ENCODE peak calls at places on chromosome 10, in eight cellular contexts. One of them, this sample, is unnamed.

GRCh38 chr10:440127-440526 is 249.3 kb downstream of the DIP2C start:
- DNase-seq in stimulated activated CD8-positive, alpha-beta memory T cell treated with anti-CD3 and anti-CD28 coated beads, Interleukin-15, amount 100 ng/mL, for 4 hours: no peak
- DNase-seq in dermis blood vessel endothelial cell: no peak
- DNase-seq in iPS-NIHi11: no peak
- DNase-seq in NCI-H1092 treated with DMSO at 0.1 percent for 48 hours: no peak
- DNase-seq in activated naive CD4-positive, alpha-beta T cell: no peak
- DNase-seq in NCI-H774: no peak
- DNase-seq in stimulated activated CD4-positive, alpha-beta T cell treated with anti-CD3 and anti-CD28 coated beads, Interleukin-2, amount 100 ng/mL, for 4 hours: no peak
- DNase-seq in this sample: no peak

GRCh38 chr10:5946786-5947185 is 30.6 kb downstream of the IL15RA start:
- DNase-seq in stimulated activated CD8-positive, alpha-beta memory T cell treated with anti-CD3 and anti-CD28 coated beads, Interleukin-15, amount 100 ng/mL, for 4 hours: no peak
- DNase-seq in dermis blood vessel endothelial cell: no peak
- DNase-seq in iPS-NIHi11: no peak
- DNase-seq in NCI-H1092 treated with DMSO at 0.1 percent for 48 hours: no peak
- DNase-seq in activated naive CD4-positive, alpha-beta T cell: no peak
- DNase-seq in NCI-H774: no peak
- DNase-seq in stimulated activated CD4-positive, alpha-beta T cell treated with anti-CD3 and anti-CD28 coated beads, Interleukin-2, amount 100 ng/mL, for 4 hours: no peak
- DNase-seq in this sample: no peak

GRCh38 chr10:48792687-48793096 is 108.0 kb downstream of the WDFY4 start:
- DNase-seq in stimulated activated CD8-positive, alpha-beta memory T cell treated with anti-CD3 and anti-CD28 coated beads, Interleukin-15, amount 100 ng/mL, for 4 hours: no peak
- DNase-seq in dermis blood vessel endothelial cell: peak; percentile 24
- DNase-seq in iPS-NIHi11: no peak
- DNase-seq in NCI-H1092 treated with DMSO at 0.1 percent for 48 hours: no peak
- DNase-seq in activated naive CD4-positive, alpha-beta T cell: no peak
- DNase-seq in NCI-H774: no peak
- DNase-seq in stimulated activated CD4-positive, alpha-beta T cell treated with anti-CD3 and anti-CD28 coated beads, Interleukin-2, amount 100 ng/mL, for 4 hours: no peak
- DNase-seq in this sample: no peak

GRCh38 chr10:25820496-25821415 is 113.3 kb upstream of the MYO3A start:
- DNase-seq in stimulated activated CD8-positive, alpha-beta memory T cell treated with anti-CD3 and anti-CD28 coated beads, Interleukin-15, amount 100 ng/mL, for 4 hours: no peak
- DNase-seq in dermis blood vessel endothelial cell: no peak
- DNase-seq in iPS-NIHi11: no peak
- DNase-seq in NCI-H1092 treated with DMSO at 0.1 percent for 48 hours: peak; percentile 51
- DNase-seq in activated naive CD4-positive, alpha-beta T cell: no peak
- DNase-seq in NCI-H774: no peak
- DNase-seq in stimulated activated CD4-positive, alpha-beta T cell treated with anti-CD3 and anti-CD28 coated beads, Interleukin-2, amount 100 ng/mL, for 4 hours: no peak
- DNase-seq in this sample: no peak

GRCh38 chr10:107544706-107545520 is 380.4 kb upstream of the SORCS1 start:
- DNase-seq in stimulated activated CD8-positive, alpha-beta memory T cell treated with anti-CD3 and anti-CD28 coated beads, Interleukin-15, amount 100 ng/mL, for 4 hours: no peak
- DNase-seq in dermis blood vessel endothelial cell: no peak
- DNase-seq in iPS-NIHi11: no peak
- DNase-seq in NCI-H1092 treated with DMSO at 0.1 percent for 48 hours: no peak
- DNase-seq in activated naive CD4-positive, alpha-beta T cell: no peak
- DNase-seq in NCI-H774: no peak
- DNase-seq in stimulated activated CD4-positive, alpha-beta T cell treated with anti-CD3 and anti-CD28 coated beads, Interleukin-2, amount 100 ng/mL, for 4 hours: no peak
- DNase-seq in this sample: peak; percentile 8

GRCh38 chr10:44418637-44419036 is 33.7 kb upstream of the CXCL12 start:
- DNase-seq in stimulated activated CD8-positive, alpha-beta memory T cell treated with anti-CD3 and anti-CD28 coated beads, Interleukin-15, amount 100 ng/mL, for 4 hours: no peak
- DNase-seq in dermis blood vessel endothelial cell: no peak
- DNase-seq in iPS-NIHi11: no peak
- DNase-seq in NCI-H1092 treated with DMSO at 0.1 percent for 48 hours: no peak
- DNase-seq in activated naive CD4-positive, alpha-beta T cell: no peak
- DNase-seq in NCI-H774: no peak
- DNase-seq in stimulated activated CD4-positive, alpha-beta T cell treated with anti-CD3 and anti-CD28 coated beads, Interleukin-2, amount 100 ng/mL, for 4 hours: no peak
- DNase-seq in this sample: no peak

GRCh38 chr10:43252166-43252784 is 14.6 kb downstream of the RASGEF1A start:
- DNase-seq in stimulated activated CD8-positive, alpha-beta memory T cell treated with anti-CD3 and anti-CD28 coated beads, Interleukin-15, amount 100 ng/mL, for 4 hours: no peak
- DNase-seq in dermis blood vessel endothelial cell: no peak
- DNase-seq in iPS-NIHi11: no peak
- DNase-seq in NCI-H1092 treated with DMSO at 0.1 percent for 48 hours: no peak
- DNase-seq in activated naive CD4-positive, alpha-beta T cell: no peak
- DNase-seq in NCI-H774: no peak
- DNase-seq in stimulated activated CD4-positive, alpha-beta T cell treated with anti-CD3 and anti-CD28 coated beads, Interleukin-2, amount 100 ng/mL, for 4 hours: no peak
- DNase-seq in this sample: no peak

GRCh38 chr10:47311193-47311899 is 10.9 kb upstream of the GDF2 start:
- DNase-seq in stimulated activated CD8-positive, alpha-beta memory T cell treated with anti-CD3 and anti-CD28 coated beads, Interleukin-15, amount 100 ng/mL, for 4 hours: no peak
- DNase-seq in dermis blood vessel endothelial cell: no peak
- DNase-seq in iPS-NIHi11: no peak
- DNase-seq in NCI-H1092 treated with DMSO at 0.1 percent for 48 hours: peak; percentile 16
- DNase-seq in activated naive CD4-positive, alpha-beta T cell: no peak
- DNase-seq in NCI-H774: peak; percentile 5
- DNase-seq in stimulated activated CD4-positive, alpha-beta T cell treated with anti-CD3 and anti-CD28 coated beads, Interleukin-2, amount 100 ng/mL, for 4 hours: peak; percentile 14
- DNase-seq in this sample: no peak

GRCh38 chr10:62186999-62187695 is 81.5 kb downstream of the RTKN2 start:
- DNase-seq in stimulated activated CD8-positive, alpha-beta memory T cell treated with anti-CD3 and anti-CD28 coated beads, Interleukin-15, amount 100 ng/mL, for 4 hours: no peak
- DNase-seq in dermis blood vessel endothelial cell: no peak
- DNase-seq in iPS-NIHi11: no peak
- DNase-seq in NCI-H1092 treated with DMSO at 0.1 percent for 48 hours: no peak
- DNase-seq in activated naive CD4-positive, alpha-beta T cell: no peak
- DNase-seq in NCI-H774: no peak
- DNase-seq in stimulated activated CD4-positive, alpha-beta T cell treated with anti-CD3 and anti-CD28 coated beads, Interleukin-2, amount 100 ng/mL, for 4 hours: no peak
- DNase-seq in this sample: no peak

GRCh38 chr10:95279042-95279820 is 11.6 kb downstream of the PDLIM1 start:
- DNase-seq in stimulated activated CD8-positive, alpha-beta memory T cell treated with anti-CD3 and anti-CD28 coated beads, Interleukin-15, amount 100 ng/mL, for 4 hours: no peak
- DNase-seq in dermis blood vessel endothelial cell: peak; percentile 57
- DNase-seq in iPS-NIHi11: no peak
- DNase-seq in NCI-H1092 treated with DMSO at 0.1 percent for 48 hours: no peak
- DNase-seq in activated naive CD4-positive, alpha-beta T cell: no peak
- DNase-seq in NCI-H774: no peak
- DNase-seq in stimulated activated CD4-positive, alpha-beta T cell treated with anti-CD3 and anti-CD28 coated beads, Interleukin-2, amount 100 ng/mL, for 4 hours: no peak
- DNase-seq in this sample: no peak

This sample was measured in GM23338.